ENCODE peak calls at places on chromosomes 13 and 19, in four cellular contexts. D is gastrocnemius medialis, H is trophoblast cell, O is heart right ventricle. G is an unnamed sample. For H3K9me3 and H3K27me3, the result is how much of the 10 kb centered on the place peaks cover.

GRCh38 chr19:38634757-38635482 is 12.5 kb upstream of the ACTN4 start:
- DNase-seq in D (no peak), H (peak), O (peak), G (peak)

GRCh38 chr13:27607125-27607524 is 13.2 kb downstream of the LNX2 start:
- DNase-seq in D (peak), H (peak), O (no peak), G (no peak)

GRCh38 chr19:32252333-32252669 is 93.1 kb upstream of the ZNF507 start:
- DNase-seq in D (no peak), H (no peak), O (no peak), G (no peak)

GRCh38 chr13:39452412-39452811 is 150.6 kb downstream of the LHFPL6 start:
- DNase-seq in D (no peak), H (no peak), O (no peak), G (no peak)

GRCh38 chr13:22505489-22505888 is 675.3 kb upstream of the SGCG start:
- DNase-seq in D (no peak), H (no peak), O (no peak), G (no peak)

GRCh38 chr19:9306443-9306842 is 3.2 kb downstream of the ZNF699 start:
- DNase-seq in D (no peak), H (no peak), O (no peak), G (no peak)

GRCh38 chr19:16062789-16063188 is 13.5 kb upstream of the TPM4 start:
- DNase-seq in D (no peak), H (peak), O (peak), G (peak)

GRCh38 chr19:49595819-49596404 is 4.9 kb downstream of the PRR12 start:
- DNase-seq in D (no peak), H (no peak), O (no peak), G (no peak)

GRCh38 chr13:66780814-66781213 is 449.3 kb downstream of the PCDH9 start:
- DNase-seq in D (no peak), H (no peak), O (no peak), G (no peak)

GRCh38 chr19:32287811-32288227 is 57.6 kb upstream of the ZNF507 start:
- DNase-seq in D (peak), H (peak), O (peak), G (peak)

GRCh38 chr19:55802281-55802680 is 29.5 kb downstream of the NLRP11 start:
- DNase-seq in D (no peak), H (no peak), O (no peak), G (no peak)

GRCh38 chr19:42352216-42352892 is 26.9 kb downstream of the MEGF8 start:
- DNase-seq in D (no peak), H (no peak), O (no peak), G (no peak)

GRCh38 chr19:16319466-16319865 is 5.2 kb upstream of the KLF2 start:
- DNase-seq in D (no peak), H (no peak), O (no peak), G (no peak)

GRCh38 chr19:43913383-43913782 is 21.7 kb downstream of the ZNF45 start:
- DNase-seq in D (no peak), H (no peak), O (no peak), G (no peak)
- H3K9me3 ChIP-seq in D (half or more), H (under half), O (half or more), G (half or more)

GRCh38 chr19:33902395-33902794 is 105.7 kb downstream of the KCTD15 start:
- DNase-seq in D (no peak), H (no peak), O (no peak), G (no peak)

GRCh38 chr19:33905473-33905936 is 108.8 kb downstream of the KCTD15 start:
- DNase-seq in D (no peak), H (no peak), O (peak), G (peak)

GRCh38 chr19:33902802-33903488 is 106.3 kb downstream of the KCTD15 start:
- DNase-seq in D (no peak), H (no peak), O (no peak), G (no peak)

GRCh38 chr19:33904681-33905080 is 108.0 kb downstream of the KCTD15 start:
- DNase-seq in D (no peak), H (no peak), O (no peak), G (no peak)

GRCh38 chr19:33903489-33903850 is 106.8 kb downstream of the KCTD15 start:
- DNase-seq in D (no peak), H (no peak), O (no peak), G (no peak)
- H3K27me3 ChIP-seq in D (under half), H (under half), O (under half), G (under half)

GRCh38 chr13:113172419-113172926 is 14.0 kb downstream of the PROZ start:
- DNase-seq in D (no peak), H (no peak), O (no peak), G (no peak)

GRCh38 chr13:113169277-113170272 is 11.1 kb downstream of the PROZ start:
- DNase-seq in D (no peak), H (no peak), O (no peak), G (no peak)

GRCh38 chr13:113168211-113168610 is 9.8 kb downstream of the PROZ start:
- DNase-seq in D (no peak), H (no peak), O (no peak), G (no peak)

GRCh38 chr13:113171250-113172125 is 13.0 kb downstream of the PROZ start:
- DNase-seq in D (no peak), H (no peak), O (no peak), G (no peak)

DNA sequence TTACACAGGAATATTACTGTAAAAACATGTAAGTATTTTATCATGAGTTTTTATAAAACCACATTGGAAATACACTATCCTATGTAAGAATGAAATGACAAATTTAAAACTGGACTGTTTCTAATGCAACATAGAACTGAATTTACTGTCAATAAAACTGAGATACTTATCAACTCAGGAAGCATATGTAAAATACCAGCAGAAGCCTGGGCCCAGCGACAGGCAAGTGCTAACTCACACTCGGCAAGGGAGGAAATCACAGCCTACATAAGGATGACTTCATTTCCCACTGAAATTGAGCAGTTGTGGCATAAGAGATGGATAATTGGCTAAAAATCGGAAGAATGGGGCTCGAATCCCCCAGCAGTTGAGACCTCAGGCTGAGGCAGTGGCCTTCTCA is 12.1 kb downstream of the PROZ start:
- DNase-seq in D (no peak), H (no peak), O (no peak), G (no peak)
- H3K4me3 ChIP-seq in D (no peak), H (no peak), O (no peak), G (no peak)

GRCh38 chr19:12295191-12295590 is 508 bp upstream of the ZNF44 start:
- DNase-seq in D (no peak), H (no peak), O (no peak), G (no peak)
- H3K9me3 ChIP-seq in D (under half), H (under half), O (under half), G (under half)

GRCh38 chr19:7861619-7862412 is 12.4 kb downstream of the PRR36 start:
- DNase-seq in D (no peak), H (no peak), O (no peak), G (no peak)
- H3K27me3 ChIP-seq in D (under half), H (under half), O (under half), G (under half)

G was measured in lower lobe of right lung.